ENCODE peak calls at places on chromosomes 1 and 21, in four cellular contexts. One of them, this sample, is unnamed.

GRCh38 chr21:34159617-34159883 is 86.2 kb downstream of the MRPS6 start:
- DNase-seq in posterior vena cava: no peak
- DNase-seq in CD8-positive, alpha-beta T cell: no peak
- DNase-seq in glomerular endothelial cell: no peak
- DNase-seq in this sample: no peak

GRCh38 chr1:234772345-234773147 is 162.6 kb upstream of the IRF2BP2 start:
- DNase-seq in posterior vena cava: peak
- DNase-seq in CD8-positive, alpha-beta T cell: peak
- DNase-seq in glomerular endothelial cell: peak
- DNase-seq in this sample: peak

GRCh38 chr21:45278156-45278911 is 9.4 kb downstream of the POFUT2 start:
- DNase-seq in posterior vena cava: peak
- DNase-seq in CD8-positive, alpha-beta T cell: peak
- DNase-seq in glomerular endothelial cell: no peak
- DNase-seq in this sample: no peak

GRCh38 chr21:41581592-41582228 is 73.8 kb upstream of the TMPRSS2 start:
- DNase-seq in posterior vena cava: peak
- DNase-seq in CD8-positive, alpha-beta T cell: no peak
- DNase-seq in glomerular endothelial cell: no peak
- DNase-seq in this sample: no peak

GRCh38 chr1:203200059-203200553 is 13.6 kb upstream of the CHI3L1 start:
- DNase-seq in posterior vena cava: peak
- DNase-seq in CD8-positive, alpha-beta T cell: no peak
- DNase-seq in glomerular endothelial cell: no peak
- DNase-seq in this sample: no peak

GRCh38 chr1:185559151-185559550 is 175.0 kb upstream of the HMCN1 start:
- DNase-seq in posterior vena cava: no peak
- DNase-seq in CD8-positive, alpha-beta T cell: no peak
- DNase-seq in glomerular endothelial cell: no peak
- DNase-seq in this sample: no peak

GRCh38 chr1:40692429-40692905 is 963 bp downstream of the NFYC start:
- DNase-seq in posterior vena cava: no peak
- DNase-seq in CD8-positive, alpha-beta T cell: no peak
- DNase-seq in glomerular endothelial cell: no peak
- DNase-seq in this sample: no peak

GRCh38 chr1:84689514-84690396 is 506 bp downstream of the SSX2IP start:
- DNase-seq in posterior vena cava: peak
- DNase-seq in CD8-positive, alpha-beta T cell: no peak
- DNase-seq in glomerular endothelial cell: no peak
- DNase-seq in this sample: no peak

GRCh38 chr1:224151117-224151516 is 31.9 kb upstream of the DEGS1 start:
- DNase-seq in posterior vena cava: no peak
- DNase-seq in CD8-positive, alpha-beta T cell: no peak
- DNase-seq in glomerular endothelial cell: no peak
- DNase-seq in this sample: no peak

GRCh38 chr1:185681034-185681633 is 53.1 kb upstream of the HMCN1 start:
- DNase-seq in posterior vena cava: no peak
- DNase-seq in CD8-positive, alpha-beta T cell: no peak
- DNase-seq in glomerular endothelial cell: peak
- DNase-seq in this sample: peak

GRCh38 chr1:29579821-29580425 is 343.6 kb downstream of the PTPRU start:
- DNase-seq in posterior vena cava: no peak
- DNase-seq in CD8-positive, alpha-beta T cell: no peak
- DNase-seq in glomerular endothelial cell: no peak
- DNase-seq in this sample: peak

GRCh38 chr1:27656157-27656893 is 15.7 kb downstream of the IFI6 start:
- DNase-seq in posterior vena cava: peak
- DNase-seq in CD8-positive, alpha-beta T cell: no peak
- DNase-seq in glomerular endothelial cell: no peak
- DNase-seq in this sample: peak

GRCh38 chr1:55702064-55702463 is 486.9 kb upstream of the USP24 start:
- DNase-seq in posterior vena cava: no peak
- DNase-seq in CD8-positive, alpha-beta T cell: no peak
- DNase-seq in glomerular endothelial cell: peak
- DNase-seq in this sample: no peak

This sample was measured in astrocyte of the cerebellum.